ENCODE peak calls at places on chromosomes 1 and 21, in nine cellular contexts. W, I, L, R, V, N, E, T and A are unnamed samples.
A peak's percentile ranks its signal among the peaks of the same experiment; 100 is the strongest.

GRCh38 chr1:41783189-41783639 is 135.5 kb downstream of the HIVEP3 start:
- DNase-seq in V (peak; percentile 41), W (no peak), L (peak; percentile 54), E (no peak), T (no peak), N (peak; percentile 79), I (no peak), R (no peak), A (no peak)

GRCh38 chr21:42495765-42496119 is 282 bp downstream of the RSPH1 start:
- DNase-seq in L (peak; percentile 30), E (no peak), V (peak; percentile 70), T (no peak), W (no peak), R (no peak), N (no peak), I (no peak), A (no peak)

GRCh38 chr1:214372092-214372491 is 91.1 kb downstream of the SMYD2 start:
- DNase-seq in I (no peak), R (no peak), V (no peak), W (no peak), N (no peak), T (no peak), L (peak; percentile 49), E (no peak), A (no peak)

GRCh38 chr1:177340601-177341067 is 169.9 kb downstream of the BRINP2 start:
- DNase-seq in T (no peak), R (no peak), N (no peak), I (no peak), E (no peak), L (no peak), W (no peak), V (peak; percentile 50), A (no peak)

GRCh38 chr1:43415901-43416300 is 26.2 kb downstream of the SZT2 start:
- DNase-seq in R (no peak), T (no peak), W (no peak), I (no peak), E (no peak), L (no peak), N (no peak), V (no peak), A (no peak)

GRCh38 chr1:25685938-25686665 is 69.5 kb downstream of the MAN1C1 start:
- DNase-seq in I (no peak), R (no peak), L (no peak), T (no peak), V (no peak), N (no peak), E (no peak), W (no peak), A (no peak)

GRCh38 chr1:65175171-65176070 is 27.4 kb downstream of the AK4 start:
- DNase-seq in E (no peak), L (peak; percentile 81), V (no peak), W (no peak), I (no peak), N (no peak), T (peak; percentile 64), R (no peak), A (no peak)

GRCh38 chr1:170789063-170789462 is 125.1 kb downstream of the PRRX1 start:
- DNase-seq in L (no peak), I (no peak), W (no peak), E (no peak), R (peak; percentile 65), V (no peak), T (no peak), N (no peak), A (no peak)

GRCh38 chr1:30191154-30191702 is 532.2 kb downstream of the MATN1 start:
- DNase-seq in T (no peak), V (peak; percentile 68), I (peak; percentile 73), L (peak; percentile 90), N (peak; percentile 37), E (no peak), R (peak; percentile 60), W (peak; percentile 87), A (peak; percentile 47)

GRCh38 chr1:203536981-203537455 is 43.1 kb downstream of the OPTC start:
- DNase-seq in R (no peak), W (no peak), E (no peak), L (peak; percentile 94), N (no peak), T (no peak), V (peak; percentile 82), I (peak; percentile 44), A (no peak)

GRCh38 chr21:41863439-41863740 is 15.8 kb downstream of the PRDM15 start:
- DNase-seq in V (no peak), E (no peak), W (no peak), R (no peak), T (no peak), L (no peak), N (no peak), I (no peak), A (no peak)

GRCh38 chr1:6554907-6555778 is at the start of gene TAS1R1:
- DNase-seq in R (no peak), V (no peak), E (no peak), N (no peak), T (peak; percentile 7), I (peak; percentile 50), W (no peak), L (no peak), A (no peak)

GRCh38 chr1:87588445-87588844 is 259.8 kb downstream of the LMO4 start:
- DNase-seq in L (no peak), W (no peak), E (no peak), N (no peak), R (no peak), I (no peak), T (no peak), V (no peak), A (no peak)

GRCh38 chr1:212566522-212567479 is 41.8 kb upstream of the ATF3 start:
- DNase-seq in V (peak; percentile 80), N (peak; percentile 45), W (peak; percentile 89), T (peak; percentile 39), L (peak; percentile 69), R (peak; percentile 64), E (no peak), I (no peak), A (peak; percentile 76)

GRCh38 chr1:28606771-28607170 is 14.7 kb downstream of the RAB42 start:
- DNase-seq in W (no peak), E (no peak), T (no peak), I (no peak), N (no peak), R (no peak), L (no peak), V (no peak), A (no peak)

GRCh38 chr1:17212487-17213121 is 7.7 kb downstream of the PADI1 start:
- DNase-seq in R (no peak), E (no peak), W (peak; percentile 15), L (peak; percentile 84), I (peak; percentile 63), N (no peak), V (peak; percentile 88), T (no peak), A (peak; percentile 89)

GRCh38 chr1:228100822-228101613 is 2.1 kb downstream of the C1orf35 start:
- DNase-seq in L (no peak), E (no peak), V (no peak), N (no peak), W (no peak), I (peak; percentile 50), T (no peak), R (peak; percentile 44), A (no peak)
- H3K36me3 ChIP-seq in L (peaks cover 27% of the 10 kb centered on the region), E (peaks cover 46% of the 10 kb centered on the region), V (no peaks in the 10 kb centered on the region), N (peaks cover 31% of the 10 kb centered on the region), W (peaks cover 34% of the 10 kb centered on the region), I (peaks cover 54% of the 10 kb centered on the region), T (peaks cover 56% of the 10 kb centered on the region), R (peaks cover 10% of the 10 kb centered on the region), A (peaks cover 20% of the 10 kb centered on the region)

DNA sequence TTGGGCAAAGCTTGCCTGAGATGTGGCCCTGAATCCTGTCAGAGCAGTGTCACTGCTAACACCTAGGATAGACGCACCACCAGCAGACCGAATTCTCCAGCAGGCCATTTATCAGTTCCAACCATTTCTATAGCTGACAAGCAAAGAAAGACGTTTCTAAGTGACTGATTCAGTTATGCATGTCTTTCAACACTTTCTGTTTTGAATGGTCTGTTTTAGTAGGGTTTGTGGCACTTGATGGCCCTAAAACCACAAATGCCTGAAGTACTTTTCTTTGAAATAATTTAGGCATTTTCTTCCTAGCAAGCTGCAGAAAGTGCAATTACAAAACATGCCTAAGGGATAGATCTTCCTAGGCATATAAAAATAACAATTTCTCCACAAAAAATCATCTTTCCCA is 439.4 kb downstream of the TTLL7 start:
- DNase-seq in V (no peak), N (no peak), R (no peak), I (no peak), W (no peak), T (no peak), E (no peak), L (no peak), A (no peak)
- H3K27ac ChIP-seq in V (no peak overlapping the region), N (no peak overlapping the region), R (no peak overlapping the region), I (peak overlapping the region; percentile 3), W (no peak overlapping the region), T (no peak overlapping the region), E (no peak overlapping the region), L (no peak overlapping the region), A (no peak overlapping the region)

GRCh38 chr1:38941527-38942019 is at the start of gene RHBDL2:
- DNase-seq in T (peak; percentile 71), N (no peak), L (peak; percentile 70), V (no peak), R (no peak), W (no peak), E (no peak), I (peak; percentile 58), A (no peak)
- H3K36me3 ChIP-seq in T (no peaks in the 10 kb centered on the region), N (no peaks in the 10 kb centered on the region), L (no peaks in the 10 kb centered on the region), V (no peaks in the 10 kb centered on the region), R (no peaks in the 10 kb centered on the region), W (no peaks in the 10 kb centered on the region), E (no peaks in the 10 kb centered on the region), I (no peaks in the 10 kb centered on the region), A (no peaks in the 10 kb centered on the region)

GRCh38 chr1:244881552-244882280 is 17.4 kb upstream of the HNRNPU start:
- DNase-seq in V (no peak), L (no peak), N (no peak), R (peak; percentile 30), I (peak; percentile 73), E (no peak), W (no peak), T (no peak), A (no peak)

GRCh38 chr1:244878681-244879080 is 14.3 kb upstream of the HNRNPU start:
- DNase-seq in L (no peak), W (no peak), R (no peak), E (no peak), I (no peak), T (no peak), N (no peak), V (no peak), A (no peak)

GRCh38 chr1:244874974-244875579 is 10.7 kb upstream of the HNRNPU start:
- DNase-seq in N (no peak), E (peak; percentile 65), R (peak; percentile 31), V (no peak), T (no peak), L (no peak), W (no peak), I (peak; percentile 89), A (no peak)

DNA sequence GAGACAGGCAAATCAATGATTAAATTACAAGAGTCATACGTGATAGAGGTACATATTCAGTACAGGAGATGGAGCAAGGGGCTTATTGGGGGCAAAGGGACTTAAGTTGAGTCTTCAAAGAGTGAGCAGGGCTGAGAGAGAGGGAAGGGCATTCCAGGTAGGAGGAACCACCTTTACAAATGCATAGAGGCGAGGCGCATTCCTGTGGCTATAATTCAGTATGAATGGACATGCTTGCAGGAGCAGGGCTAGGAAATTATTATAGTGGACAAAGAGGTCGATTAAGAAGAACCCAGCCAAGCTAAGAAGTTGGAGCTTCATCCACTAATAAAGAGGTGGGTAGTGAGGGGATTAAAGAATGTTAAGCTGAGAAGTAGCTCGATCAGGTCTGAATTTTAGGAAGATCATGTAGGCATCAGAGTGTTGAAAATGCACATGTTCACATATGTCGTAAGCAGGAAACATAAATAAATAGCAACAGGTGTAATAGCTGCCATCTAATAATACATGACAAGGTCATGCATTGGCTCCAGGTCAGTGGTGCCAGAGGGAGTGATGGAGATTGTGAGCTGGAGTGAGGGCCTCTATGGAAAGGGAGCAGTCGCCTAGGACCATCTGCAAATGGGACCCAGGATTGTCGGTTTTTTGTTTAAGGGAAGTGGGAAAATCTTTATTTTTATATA is 12.0 kb upstream of the HNRNPU start:
- DNase-seq in N (no peak), R (no peak), I (no peak), E (no peak), W (no peak), L (no peak), V (no peak), T (no peak), A (no peak)
- H3K27ac ChIP-seq in N (no peak overlapping the region), R (no peak overlapping the region), I (no peak overlapping the region), E (no peak overlapping the region), W (no peak overlapping the region), L (no peak overlapping the region), V (no peak overlapping the region), T (no peak overlapping the region), A (no peak overlapping the region)